ENCODE peak calls at places on chromosomes 16 and 17, in four cellular contexts. A is HCT116, K is mammary epithelial cell, Q is OCI-LY7. R is an unnamed sample.
A peak's percentile ranks its signal among the peaks of the same experiment; 100 is the strongest.

GRCh38 chr16:71344315-71344905 is 14.1 kb upstream of the CALB2 start:
- DNase-seq in A (no peak), Q (no peak), K (peak; percentile 51), R (no peak)

GRCh38 chr16:89401205-89401604 is 89.2 kb downstream of the ANKRD11 start:
- DNase-seq in A (no peak), Q (no peak), K (no peak), R (no peak)

GRCh38 chr16:86963600-86964575 is 353.3 kb downstream of the C16orf95 start:
- DNase-seq in A (no peak), K (no peak), Q (no peak), R (no peak)

GRCh38 chr17:50649042-50649908 is 14.6 kb downstream of the ABCC3 start:
- DNase-seq in K (no peak), Q (no peak), A (peak; percentile 55), R (peak; percentile 69)

GRCh38 chr17:41925991-41926590 is 4.3 kb upstream of the ODAD4 start:
- DNase-seq in K (no peak), A (no peak), Q (no peak), R (no peak)

GRCh38 chr17:43211480-43212402 is at the start of gene TMEM106A:
- DNase-seq in K (peak; percentile 85), A (peak; percentile 43), Q (peak; percentile 81), R (peak; percentile 91)

GRCh38 chr17:77127735-77128361 is 12.9 kb upstream of the SEC14L1 start:
- DNase-seq in A (no peak), Q (no peak), K (peak; percentile 81), R (no peak)

GRCh38 chr17:73998246-73999220 is 204.9 kb upstream of the RPL38 start:
- DNase-seq in A (peak; percentile 35), K (peak; percentile 22), Q (peak; percentile 65), R (peak; percentile 82)

GRCh38 chr17:34081269-34081668 is 173.8 kb upstream of the CCL2 start:
- DNase-seq in Q (peak; percentile 16), K (no peak), A (no peak), R (peak; percentile 58)

GRCh38 chr17:64161380-64161779 is 31.4 kb upstream of the ERN1 start:
- DNase-seq in K (no peak), A (no peak), Q (no peak), R (no peak)

DNA sequence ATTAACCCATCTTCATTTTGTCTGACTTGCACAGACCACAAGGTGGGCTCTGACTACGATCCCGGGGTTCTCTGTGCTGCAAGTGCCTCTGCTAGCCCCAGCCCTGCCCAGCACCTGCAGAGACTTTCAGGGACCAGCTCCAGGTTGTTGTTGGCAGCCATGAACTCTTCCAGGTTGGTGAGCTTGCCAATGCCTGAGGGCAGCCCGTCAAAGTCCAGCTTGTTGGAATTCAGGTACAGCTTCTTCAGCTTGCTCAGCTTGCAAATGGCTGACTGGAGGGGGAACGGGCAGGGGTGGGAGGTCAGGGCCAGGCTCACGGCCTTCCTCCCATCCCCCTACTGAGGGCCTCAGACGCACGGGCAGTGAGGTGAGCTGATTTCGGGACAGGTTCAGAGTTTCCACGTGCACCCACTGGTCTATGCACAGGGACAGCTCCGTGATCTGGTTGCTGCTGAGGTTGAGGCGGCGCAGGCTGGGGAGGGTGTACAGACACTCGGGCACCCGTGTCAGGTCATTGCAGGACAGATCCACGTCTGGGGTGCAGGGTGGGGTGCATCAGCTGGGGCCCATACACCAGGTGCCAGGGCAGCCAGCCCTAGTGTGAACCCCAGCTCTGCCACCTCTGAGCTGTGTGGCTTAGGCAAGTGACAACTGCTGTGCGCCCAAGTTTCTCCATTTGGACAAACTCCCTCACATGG is 5.2 kb downstream of the FLII start:
- DNase-seq in K (no peak), A (no peak), Q (no peak), R (no peak)
- H3K79me2 ChIP-seq in K (peaks cover 55% of the 10 kb centered on the region), A (peaks cover 37% of the 10 kb centered on the region), Q (peaks cover 15% of the 10 kb centered on the region), R (peaks cover 27% of the 10 kb centered on the region)

GRCh38 chr16:85796599-85796998 is 2.7 kb downstream of the EMC8 start:
- DNase-seq in K (no peak), Q (no peak), A (no peak), R (no peak)

GRCh38 chr16:85798901-85799496 is 345 bp downstream of the EMC8 start:
- DNase-seq in K (peak; percentile 14), A (no peak), Q (peak; percentile 34), R (peak; percentile 73)

GRCh38 chr16:85798283-85798776 is 1.0 kb downstream of the EMC8 start:
- DNase-seq in Q (no peak), K (no peak), A (no peak), R (no peak)

GRCh38 chr16:85800321-85800669 is 800 bp downstream of the COX4I1 start:
- DNase-seq in K (no peak), A (no peak), Q (peak; percentile 13), R (no peak)

GRCh38 chr16:85799497-85800320 is at the start of the genes COX4I1 and EMC8:
- DNase-seq in K (peak; percentile 91), A (peak; percentile 91), Q (peak; percentile 95), R (peak; percentile 96)
- H3K79me2 ChIP-seq in K (peaks cover 95% of the 10 kb centered on the region), A (peaks cover 97% of the 10 kb centered on the region), Q (peaks cover 68% of the 10 kb centered on the region), R (peaks cover 72% of the 10 kb centered on the region)

GRCh38 chr17:81314410-81315169 is 19.5 kb upstream of the SLC38A10 start:
- DNase-seq in A (no peak), Q (no peak), K (no peak), R (no peak)
- H3K79me2 ChIP-seq in A (no peaks in the 10 kb centered on the region), Q (no peaks in the 10 kb centered on the region), K (no peaks in the 10 kb centered on the region), R (no peaks in the 10 kb centered on the region)

DNA sequence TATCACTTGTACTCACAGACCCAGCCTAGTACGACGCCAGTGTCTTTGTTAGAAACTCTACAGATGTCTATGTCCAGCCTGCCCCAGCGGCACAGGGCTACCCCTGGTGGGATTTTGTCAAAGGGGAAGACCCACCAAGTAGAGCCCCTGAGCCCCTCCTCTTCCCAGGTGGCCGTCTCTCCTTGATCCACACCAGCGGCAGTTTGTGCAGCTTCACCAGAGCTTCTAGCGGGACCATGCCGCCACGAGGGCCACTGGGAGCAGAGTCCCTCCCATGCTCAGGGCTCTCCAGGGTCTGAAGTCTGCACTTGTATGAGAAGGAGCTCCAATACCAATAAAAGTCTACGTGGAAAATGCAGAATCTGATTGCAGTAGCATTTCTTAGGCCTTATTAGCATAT is 157.1 kb downstream of the RPTOR start:
- DNase-seq in Q (no peak), A (no peak), K (no peak), R (no peak)
- H3K79me2 ChIP-seq in Q (peaks cover 28% of the 10 kb centered on the region), A (peaks cover 92% of the 10 kb centered on the region), K (peaks cover 83% of the 10 kb centered on the region), R (peaks cover 98% of the 10 kb centered on the region)

GRCh38 chr16:29675811-29676643 is 3.0 kb upstream of the QPRT start:
- DNase-seq in A (peak; percentile 24), K (peak; percentile 11), Q (peak; percentile 72), R (peak; percentile 88)

GRCh38 chr16:29668267-29668666 is 5.2 kb downstream of the SPN start:
- DNase-seq in A (no peak), Q (no peak), K (no peak), R (no peak)

GRCh38 chr16:29674188-29674587 is 4.8 kb upstream of the QPRT start:
- DNase-seq in K (no peak), A (no peak), Q (no peak), R (no peak)

GRCh38 chr16:29676989-29677388 is 2.0 kb upstream of the QPRT start:
- DNase-seq in A (no peak), Q (no peak), K (no peak), R (no peak)

DNA sequence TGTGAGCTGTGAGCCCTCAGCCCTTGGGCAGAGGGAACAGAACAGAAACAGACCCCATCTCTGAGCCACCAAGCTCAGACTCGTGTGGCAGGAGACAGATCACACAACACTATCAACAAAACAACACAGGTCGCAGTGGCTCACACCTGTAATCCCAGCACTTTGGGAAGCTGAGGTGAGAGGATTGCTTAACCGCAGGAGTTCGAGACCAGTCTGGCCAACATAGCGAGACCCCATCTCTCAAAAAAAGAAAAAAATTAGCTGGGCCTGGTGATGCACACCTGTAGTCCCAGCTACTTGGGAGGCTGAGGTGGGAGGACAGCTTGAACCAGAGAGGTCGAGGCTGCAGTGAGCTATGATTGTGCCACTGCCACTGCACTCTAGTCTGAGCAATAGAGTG is 5.5 kb upstream of the QPRT start:
- DNase-seq in A (no peak), K (no peak), Q (no peak), R (no peak)
- H3K79me2 ChIP-seq in A (no peaks in the 10 kb centered on the region), K (no peaks in the 10 kb centered on the region), Q (peaks cover 6% of the 10 kb centered on the region), R (no peaks in the 10 kb centered on the region)

DNA sequence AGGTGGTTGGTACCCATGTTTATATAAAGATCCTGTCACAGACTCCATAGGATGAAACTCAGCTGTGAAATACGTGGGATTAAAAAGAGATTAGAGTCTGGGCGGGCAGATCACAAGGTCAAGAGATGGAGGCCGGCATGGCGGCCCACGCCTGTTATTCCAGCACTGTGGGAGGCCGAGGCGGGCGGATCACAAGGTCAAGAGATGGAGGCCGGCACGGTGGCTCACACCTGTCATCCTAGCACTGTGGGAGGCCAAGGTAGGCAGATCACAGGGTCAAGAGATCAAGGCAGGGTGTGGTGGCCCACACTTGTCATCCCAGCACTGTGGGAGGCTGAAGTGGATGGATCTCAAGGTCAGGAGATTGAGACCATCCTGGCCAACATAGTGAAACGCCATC is 3.9 kb downstream of the ANAPC11 start:
- DNase-seq in Q (no peak), K (no peak), A (no peak), R (no peak)
- H3K79me2 ChIP-seq in Q (peaks cover 35% of the 10 kb centered on the region), K (peaks cover 24% of the 10 kb centered on the region), A (peaks cover 40% of the 10 kb centered on the region), R (peaks cover 19% of the 10 kb centered on the region)

GRCh38 chr16:85587763-85588474 is 25.2 kb upstream of the GSE1 start:
- DNase-seq in A (no peak), K (no peak), Q (no peak), R (no peak)

GRCh38 chr16:85588562-85589503 is 24.3 kb upstream of the GSE1 start:
- DNase-seq in Q (no peak), K (no peak), A (no peak), R (no peak)

GRCh38 chr16:85590506-85590832 is 22.7 kb upstream of the GSE1 start:
- DNase-seq in K (no peak), Q (no peak), A (no peak), R (no peak)

GRCh38 chr16:85591381-85591780 is 21.7 kb upstream of the GSE1 start:
- DNase-seq in K (no peak), A (no peak), Q (no peak), R (no peak)

DNA sequence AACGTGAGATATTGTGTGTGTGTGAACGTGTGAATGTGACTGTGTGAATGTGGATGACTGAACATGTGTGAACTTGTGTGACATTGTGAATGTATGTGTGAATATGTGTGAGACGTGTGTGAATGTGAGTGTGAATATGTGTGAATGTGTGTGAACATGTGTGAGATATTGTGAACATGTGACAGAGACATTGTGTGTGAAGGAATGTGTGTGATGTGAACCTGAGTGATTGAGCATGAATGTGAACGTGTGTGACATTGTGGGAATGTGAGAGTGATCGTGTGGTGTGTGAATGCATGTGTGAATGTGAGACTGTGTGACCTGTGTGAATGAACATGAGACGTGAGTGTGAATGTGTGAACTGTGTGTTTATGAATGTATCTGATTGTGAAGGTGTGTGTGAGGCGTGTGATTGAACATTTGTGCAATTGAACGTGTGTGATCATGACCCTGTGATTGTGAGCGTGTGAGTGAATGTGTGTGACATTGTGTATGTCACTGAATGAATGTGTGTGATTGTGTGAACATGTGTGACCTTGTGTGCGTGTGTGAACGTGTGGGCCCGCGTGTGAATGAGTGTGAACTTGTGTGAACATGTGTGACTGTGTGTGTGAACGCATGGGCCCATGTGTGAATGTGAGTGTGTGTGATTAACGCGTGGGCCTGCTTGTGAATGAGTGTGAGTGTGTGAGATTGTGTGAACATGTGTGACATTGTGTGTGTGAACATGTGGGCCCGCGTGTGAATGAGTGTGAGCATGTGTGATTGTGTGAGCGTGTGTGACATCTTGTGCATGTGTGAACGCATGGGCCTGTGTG is 23.2 kb upstream of the GSE1 start:
- DNase-seq in A (no peak), Q (no peak), K (no peak), R (no peak)
- H3K79me2 ChIP-seq in A (no peaks in the 10 kb centered on the region), Q (no peaks in the 10 kb centered on the region), K (no peaks in the 10 kb centered on the region), R (no peaks in the 10 kb centered on the region)

R was measured in Karpas-422.